ENCODE peak calls at places on chromosomes 6 and 20, in eight cellular contexts. One of them, this sample, is unnamed.

GRCh38 chr6:148831064-148831463 is 84.2 kb downstream of the UST start:
- DNase-seq in fibroblast of lung: no peak
- DNase-seq in mammary epithelial cell: peak
- DNase-seq in HuH-7: no peak
- DNase-seq in NT2/D1: no peak
- DNase-seq in naive thymus-derived CD8-positive, alpha-beta T cell: peak
- DNase-seq in right atrium auricular region: no peak
- DNase-seq in effector memory CD4-positive, alpha-beta T cell: peak
- DNase-seq in this sample: no peak

GRCh38 chr20:21008951-21009350 is 97.2 kb downstream of the LINC00237 start:
- DNase-seq in mammary epithelial cell: no peak
- DNase-seq in HuH-7: no peak
- DNase-seq in right atrium auricular region: no peak
- DNase-seq in naive thymus-derived CD8-positive, alpha-beta T cell: no peak
- DNase-seq in NT2/D1: no peak
- DNase-seq in fibroblast of lung: no peak
- DNase-seq in effector memory CD4-positive, alpha-beta T cell: no peak
- DNase-seq in this sample: no peak

GRCh38 chr6:82408952-82409421 is 45.4 kb downstream of the TPBG start:
- DNase-seq in effector memory CD4-positive, alpha-beta T cell: no peak
- DNase-seq in naive thymus-derived CD8-positive, alpha-beta T cell: no peak
- DNase-seq in right atrium auricular region: no peak
- DNase-seq in fibroblast of lung: peak
- DNase-seq in mammary epithelial cell: peak
- DNase-seq in NT2/D1: no peak
- DNase-seq in HuH-7: no peak
- DNase-seq in this sample: peak

GRCh38 chr20:53040678-53041674 is 68.8 kb downstream of the TSHZ2 start:
- DNase-seq in HuH-7: no peak
- DNase-seq in right atrium auricular region: no peak
- DNase-seq in NT2/D1: no peak
- DNase-seq in effector memory CD4-positive, alpha-beta T cell: no peak
- DNase-seq in naive thymus-derived CD8-positive, alpha-beta T cell: no peak
- DNase-seq in mammary epithelial cell: peak
- DNase-seq in fibroblast of lung: peak
- DNase-seq in this sample: peak

GRCh38 chr20:51643390-51643789 is 100.9 kb upstream of the NFATC2 start:
- DNase-seq in fibroblast of lung: no peak
- DNase-seq in NT2/D1: no peak
- DNase-seq in naive thymus-derived CD8-positive, alpha-beta T cell: no peak
- DNase-seq in HuH-7: no peak
- DNase-seq in mammary epithelial cell: no peak
- DNase-seq in right atrium auricular region: no peak
- DNase-seq in effector memory CD4-positive, alpha-beta T cell: no peak
- DNase-seq in this sample: no peak

GRCh38 chr6:112258636-112259336 is 4.4 kb upstream of the LAMA4 start:
- DNase-seq in NT2/D1: no peak
- DNase-seq in mammary epithelial cell: no peak
- DNase-seq in naive thymus-derived CD8-positive, alpha-beta T cell: no peak
- DNase-seq in effector memory CD4-positive, alpha-beta T cell: no peak
- DNase-seq in right atrium auricular region: no peak
- DNase-seq in fibroblast of lung: peak
- DNase-seq in HuH-7: no peak
- DNase-seq in this sample: no peak

GRCh38 chr6:109165392-109165964 is 70.2 kb downstream of the CEP57L1 start:
- DNase-seq in HuH-7: peak
- DNase-seq in mammary epithelial cell: peak
- DNase-seq in effector memory CD4-positive, alpha-beta T cell: no peak
- DNase-seq in right atrium auricular region: no peak
- DNase-seq in NT2/D1: no peak
- DNase-seq in naive thymus-derived CD8-positive, alpha-beta T cell: no peak
- DNase-seq in fibroblast of lung: peak
- DNase-seq in this sample: peak

GRCh38 chr6:131250121-131250520 is 114.9 kb downstream of the AKAP7 start:
- DNase-seq in mammary epithelial cell: peak
- DNase-seq in effector memory CD4-positive, alpha-beta T cell: no peak
- DNase-seq in fibroblast of lung: peak
- DNase-seq in NT2/D1: peak
- DNase-seq in naive thymus-derived CD8-positive, alpha-beta T cell: peak
- DNase-seq in HuH-7: peak
- DNase-seq in right atrium auricular region: peak
- DNase-seq in this sample: peak

GRCh38 chr20:48824830-48825550 is 2.8 kb downstream of the PREX1 start:
- DNase-seq in mammary epithelial cell: no peak
- DNase-seq in naive thymus-derived CD8-positive, alpha-beta T cell: no peak
- DNase-seq in HuH-7: no peak
- DNase-seq in effector memory CD4-positive, alpha-beta T cell: no peak
- DNase-seq in NT2/D1: no peak
- DNase-seq in fibroblast of lung: no peak
- DNase-seq in right atrium auricular region: no peak
- DNase-seq in this sample: no peak

GRCh38 chr6:159217595-159218275 is 48.5 kb downstream of the FNDC1 start:
- DNase-seq in mammary epithelial cell: no peak
- DNase-seq in HuH-7: peak
- DNase-seq in right atrium auricular region: no peak
- DNase-seq in naive thymus-derived CD8-positive, alpha-beta T cell: peak
- DNase-seq in fibroblast of lung: peak
- DNase-seq in NT2/D1: no peak
- DNase-seq in effector memory CD4-positive, alpha-beta T cell: no peak
- DNase-seq in this sample: no peak

GRCh38 chr6:119317007-119317406 is 32.6 kb downstream of the MAN1A1 start:
- DNase-seq in NT2/D1: no peak
- DNase-seq in naive thymus-derived CD8-positive, alpha-beta T cell: no peak
- DNase-seq in mammary epithelial cell: no peak
- DNase-seq in HuH-7: no peak
- DNase-seq in effector memory CD4-positive, alpha-beta T cell: no peak
- DNase-seq in fibroblast of lung: no peak
- DNase-seq in right atrium auricular region: no peak
- DNase-seq in this sample: no peak

GRCh38 chr20:38791291-38791690 is 14.2 kb upstream of the PPP1R16B start:
- DNase-seq in effector memory CD4-positive, alpha-beta T cell: no peak
- DNase-seq in NT2/D1: no peak
- DNase-seq in fibroblast of lung: no peak
- DNase-seq in naive thymus-derived CD8-positive, alpha-beta T cell: no peak
- DNase-seq in HuH-7: no peak
- DNase-seq in right atrium auricular region: no peak
- DNase-seq in mammary epithelial cell: no peak
- DNase-seq in this sample: peak

GRCh38 chr20:34544109-34544793 is 14.3 kb upstream of the MAP1LC3A start:
- DNase-seq in naive thymus-derived CD8-positive, alpha-beta T cell: peak
- DNase-seq in NT2/D1: no peak
- DNase-seq in right atrium auricular region: no peak
- DNase-seq in mammary epithelial cell: no peak
- DNase-seq in effector memory CD4-positive, alpha-beta T cell: no peak
- DNase-seq in fibroblast of lung: no peak
- DNase-seq in HuH-7: no peak
- DNase-seq in this sample: no peak

GRCh38 chr6:149026530-149026942 is 279.7 kb downstream of the UST start:
- DNase-seq in fibroblast of lung: peak
- DNase-seq in HuH-7: peak
- DNase-seq in effector memory CD4-positive, alpha-beta T cell: no peak
- DNase-seq in NT2/D1: peak
- DNase-seq in naive thymus-derived CD8-positive, alpha-beta T cell: no peak
- DNase-seq in right atrium auricular region: no peak
- DNase-seq in mammary epithelial cell: peak
- DNase-seq in this sample: peak

GRCh38 chr6:437042-437402 is 45.5 kb downstream of the IRF4 start:
- DNase-seq in fibroblast of lung: peak
- DNase-seq in effector memory CD4-positive, alpha-beta T cell: no peak
- DNase-seq in right atrium auricular region: no peak
- DNase-seq in NT2/D1: no peak
- DNase-seq in mammary epithelial cell: no peak
- DNase-seq in naive thymus-derived CD8-positive, alpha-beta T cell: no peak
- DNase-seq in HuH-7: no peak
- DNase-seq in this sample: no peak

GRCh38 chr6:21137708-21138358 is 455.7 kb upstream of the SOX4 start:
- DNase-seq in right atrium auricular region: no peak
- DNase-seq in fibroblast of lung: peak
- DNase-seq in naive thymus-derived CD8-positive, alpha-beta T cell: no peak
- DNase-seq in HuH-7: no peak
- DNase-seq in mammary epithelial cell: no peak
- DNase-seq in effector memory CD4-positive, alpha-beta T cell: no peak
- DNase-seq in NT2/D1: no peak
- DNase-seq in this sample: peak

GRCh38 chr6:90770778-90771177 is 183.9 kb upstream of the MAP3K7 start:
- DNase-seq in naive thymus-derived CD8-positive, alpha-beta T cell: no peak
- DNase-seq in fibroblast of lung: no peak
- DNase-seq in HuH-7: no peak
- DNase-seq in NT2/D1: no peak
- DNase-seq in effector memory CD4-positive, alpha-beta T cell: no peak
- DNase-seq in right atrium auricular region: no peak
- DNase-seq in mammary epithelial cell: no peak
- DNase-seq in this sample: no peak

GRCh38 chr6:12328701-12329100 is 38.5 kb downstream of the EDN1 start:
- DNase-seq in HuH-7: no peak
- DNase-seq in NT2/D1: no peak
- DNase-seq in naive thymus-derived CD8-positive, alpha-beta T cell: no peak
- DNase-seq in right atrium auricular region: no peak
- DNase-seq in fibroblast of lung: peak
- DNase-seq in effector memory CD4-positive, alpha-beta T cell: no peak
- DNase-seq in mammary epithelial cell: peak
- DNase-seq in this sample: no peak

GRCh38 chr6:85580878-85581267 is 12.8 kb downstream of the SNX14 start:
- DNase-seq in fibroblast of lung: peak
- DNase-seq in NT2/D1: no peak
- DNase-seq in HuH-7: peak
- DNase-seq in naive thymus-derived CD8-positive, alpha-beta T cell: no peak
- DNase-seq in right atrium auricular region: no peak
- DNase-seq in mammary epithelial cell: peak
- DNase-seq in effector memory CD4-positive, alpha-beta T cell: no peak
- DNase-seq in this sample: peak

GRCh38 chr6:1316482-1317220 is 4.8 kb downstream of the FOXQ1 start:
- DNase-seq in right atrium auricular region: no peak
- DNase-seq in fibroblast of lung: no peak
- DNase-seq in NT2/D1: no peak
- DNase-seq in HuH-7: peak
- DNase-seq in mammary epithelial cell: no peak
- DNase-seq in effector memory CD4-positive, alpha-beta T cell: no peak
- DNase-seq in naive thymus-derived CD8-positive, alpha-beta T cell: no peak
- DNase-seq in this sample: no peak

GRCh38 chr20:61240814-61241213 is 11.2 kb upstream of the CDH4 start:
- DNase-seq in right atrium auricular region: no peak
- DNase-seq in HuH-7: no peak
- DNase-seq in effector memory CD4-positive, alpha-beta T cell: no peak
- DNase-seq in mammary epithelial cell: no peak
- DNase-seq in fibroblast of lung: no peak
- DNase-seq in naive thymus-derived CD8-positive, alpha-beta T cell: no peak
- DNase-seq in NT2/D1: no peak
- DNase-seq in this sample: no peak

GRCh38 chr20:4813076-4813838 is 91.5 kb downstream of the PRND start:
- DNase-seq in mammary epithelial cell: no peak
- DNase-seq in effector memory CD4-positive, alpha-beta T cell: no peak
- DNase-seq in right atrium auricular region: no peak
- DNase-seq in NT2/D1: no peak
- DNase-seq in HuH-7: no peak
- DNase-seq in fibroblast of lung: no peak
- DNase-seq in naive thymus-derived CD8-positive, alpha-beta T cell: no peak
- DNase-seq in this sample: no peak

GRCh38 chr20:9369557-9369956 is 144.8 kb upstream of the LAMP5 start:
- DNase-seq in effector memory CD4-positive, alpha-beta T cell: no peak
- DNase-seq in NT2/D1: no peak
- DNase-seq in HuH-7: no peak
- DNase-seq in mammary epithelial cell: no peak
- DNase-seq in naive thymus-derived CD8-positive, alpha-beta T cell: no peak
- DNase-seq in right atrium auricular region: no peak
- DNase-seq in fibroblast of lung: no peak
- DNase-seq in this sample: no peak

GRCh38 chr20:16974855-16975162 is 226.7 kb downstream of the OTOR start:
- DNase-seq in mammary epithelial cell: no peak
- DNase-seq in naive thymus-derived CD8-positive, alpha-beta T cell: no peak
- DNase-seq in HuH-7: no peak
- DNase-seq in fibroblast of lung: no peak
- DNase-seq in right atrium auricular region: no peak
- DNase-seq in effector memory CD4-positive, alpha-beta T cell: no peak
- DNase-seq in NT2/D1: no peak
- DNase-seq in this sample: no peak

GRCh38 chr6:42292002-42292735 is 74.5 kb upstream of the MRPS10 start:
- DNase-seq in naive thymus-derived CD8-positive, alpha-beta T cell: no peak
- DNase-seq in right atrium auricular region: no peak
- DNase-seq in mammary epithelial cell: peak
- DNase-seq in HuH-7: no peak
- DNase-seq in fibroblast of lung: peak
- DNase-seq in effector memory CD4-positive, alpha-beta T cell: no peak
- DNase-seq in NT2/D1: no peak
- DNase-seq in this sample: peak

GRCh38 chr6:119012521-119012920 is 65.9 kb downstream of the FAM184A start:
- DNase-seq in fibroblast of lung: peak
- DNase-seq in naive thymus-derived CD8-positive, alpha-beta T cell: no peak
- DNase-seq in HuH-7: no peak
- DNase-seq in mammary epithelial cell: peak
- DNase-seq in NT2/D1: no peak
- DNase-seq in effector memory CD4-positive, alpha-beta T cell: no peak
- DNase-seq in right atrium auricular region: no peak
- DNase-seq in this sample: no peak

GRCh38 chr6:20826378-20826777 is 292.1 kb downstream of the CDKAL1 start:
- DNase-seq in NT2/D1: no peak
- DNase-seq in fibroblast of lung: peak
- DNase-seq in effector memory CD4-positive, alpha-beta T cell: no peak
- DNase-seq in right atrium auricular region: no peak
- DNase-seq in naive thymus-derived CD8-positive, alpha-beta T cell: no peak
- DNase-seq in mammary epithelial cell: peak
- DNase-seq in HuH-7: no peak
- DNase-seq in this sample: peak